ENCODE peak calls at places on chromosomes 4 and X, in six cellular contexts. One of them, this sample, is unnamed. For H3K79me1, the result is how much of the 10 kb centered on the place peaks cover.

GRCh38 chr4:26290276-26290675 is 30.5 kb upstream of the RBPJ start:
- DNase-seq in H9: no peak
- DNase-seq in mesenchymal stem cell: no peak
- DNase-seq in IMR-90: no peak
- DNase-seq in H1: no peak
- DNase-seq in neuronal stem cell: no peak
- DNase-seq in this sample: no peak

GRCh38 chrX:154785711-154786110 is 19.6 kb downstream of the MPP1 start:
- DNase-seq in neuronal stem cell: no peak
- DNase-seq in mesenchymal stem cell: no peak
- DNase-seq in IMR-90: no peak
- DNase-seq in H1: no peak
- DNase-seq in H9: no peak
- DNase-seq in this sample: no peak

GRCh38 chr4:75919914-75920313 is 17.7 kb upstream of the PPEF2 start:
- DNase-seq in neuronal stem cell: no peak
- DNase-seq in IMR-90: peak
- DNase-seq in mesenchymal stem cell: no peak
- DNase-seq in H1: no peak
- DNase-seq in H9: no peak
- DNase-seq in this sample: no peak

GRCh38 chrX:111394581-111394980 is 17.4 kb downstream of the DCX start:
- DNase-seq in H9: no peak
- DNase-seq in neuronal stem cell: no peak
- DNase-seq in IMR-90: no peak
- DNase-seq in mesenchymal stem cell: no peak
- DNase-seq in H1: no peak
- DNase-seq in this sample: no peak

GRCh38 chrX:27599928-27600327 is 9.8 kb downstream of the DCAF8L2 start:
- DNase-seq in H9: no peak
- DNase-seq in IMR-90: peak
- DNase-seq in H1: no peak
- DNase-seq in neuronal stem cell: no peak
- DNase-seq in mesenchymal stem cell: no peak
- DNase-seq in this sample: no peak

GRCh38 chr4:182569561-182569960 is 326.4 kb downstream of the TENM3 start:
- DNase-seq in IMR-90: no peak
- DNase-seq in mesenchymal stem cell: no peak
- DNase-seq in neuronal stem cell: no peak
- DNase-seq in H1: no peak
- DNase-seq in H9: no peak
- DNase-seq in this sample: no peak

GRCh38 chr4:95548738-95549245 is at the start of gene UNC5C:
- DNase-seq in neuronal stem cell: peak
- DNase-seq in H9: peak
- DNase-seq in mesenchymal stem cell: peak
- DNase-seq in IMR-90: no peak
- DNase-seq in H1: peak
- DNase-seq in this sample: peak

GRCh38 chr4:152957437-152958185 is 21.5 kb downstream of the FHDC1 start:
- DNase-seq in H9: no peak
- DNase-seq in H1: no peak
- DNase-seq in mesenchymal stem cell: peak
- DNase-seq in neuronal stem cell: no peak
- DNase-seq in IMR-90: no peak
- DNase-seq in this sample: peak

GRCh38 chr4:128517739-128518510 is 230.3 kb upstream of the PGRMC2 start:
- DNase-seq in mesenchymal stem cell: peak
- DNase-seq in IMR-90: peak
- DNase-seq in H1: no peak
- DNase-seq in neuronal stem cell: peak
- DNase-seq in H9: no peak
- DNase-seq in this sample: peak

GRCh38 chrX:44106864-44107263 is 133.7 kb upstream of the NDP start:
- DNase-seq in mesenchymal stem cell: no peak
- DNase-seq in neuronal stem cell: no peak
- DNase-seq in H1: no peak
- DNase-seq in IMR-90: no peak
- DNase-seq in H9: no peak
- DNase-seq in this sample: no peak

GRCh38 chrX:37060999-37061398 is 52.8 kb downstream of the FAM47C start:
- DNase-seq in mesenchymal stem cell: peak
- DNase-seq in H9: peak
- DNase-seq in neuronal stem cell: peak
- DNase-seq in H1: no peak
- DNase-seq in IMR-90: peak
- DNase-seq in this sample: peak

GRCh38 chr4:40865696-40866095 is 115.9 kb downstream of the NSUN7 start:
- DNase-seq in neuronal stem cell: no peak
- DNase-seq in IMR-90: no peak
- DNase-seq in H1: no peak
- DNase-seq in H9: no peak
- DNase-seq in mesenchymal stem cell: peak
- DNase-seq in this sample: no peak

GRCh38 chrX:120426599-120426998 is 42.5 kb downstream of the LAMP2 start:
- DNase-seq in mesenchymal stem cell: no peak
- DNase-seq in neuronal stem cell: no peak
- DNase-seq in H1: no peak
- DNase-seq in IMR-90: peak
- DNase-seq in H9: no peak
- DNase-seq in this sample: no peak

GRCh38 chrX:131783555-131784338 is 239.4 kb upstream of the STK26 start:
- DNase-seq in H1: no peak
- DNase-seq in neuronal stem cell: no peak
- DNase-seq in IMR-90: peak
- DNase-seq in mesenchymal stem cell: no peak
- DNase-seq in H9: no peak
- DNase-seq in this sample: no peak

GRCh38 chrX:36950495-36951253 is 57.5 kb upstream of the FAM47C start:
- DNase-seq in H9: peak
- DNase-seq in mesenchymal stem cell: no peak
- DNase-seq in neuronal stem cell: no peak
- DNase-seq in H1: no peak
- DNase-seq in IMR-90: no peak
- DNase-seq in this sample: peak

GRCh38 chr4:107863850-107864371 is 39.2 kb downstream of the SGMS2 start:
- DNase-seq in mesenchymal stem cell: peak
- DNase-seq in H9: no peak
- DNase-seq in H1: no peak
- DNase-seq in neuronal stem cell: no peak
- DNase-seq in IMR-90: peak
- DNase-seq in this sample: peak

GRCh38 chr4:145352438-145353145 is 129.1 kb upstream of the SMAD1 start:
- DNase-seq in IMR-90: no peak
- DNase-seq in mesenchymal stem cell: no peak
- DNase-seq in neuronal stem cell: no peak
- DNase-seq in H1: no peak
- DNase-seq in H9: no peak
- DNase-seq in this sample: no peak

GRCh38 chr4:40058121-40058520 is 1.5 kb downstream of the N4BP2 start:
- DNase-seq in IMR-90: no peak
- DNase-seq in H1: no peak
- DNase-seq in H9: no peak
- DNase-seq in neuronal stem cell: no peak
- DNase-seq in mesenchymal stem cell: no peak
- DNase-seq in this sample: peak

GRCh38 chrX:4570141-4570540 is 856.7 kb upstream of the PRKX start:
- DNase-seq in IMR-90: no peak
- DNase-seq in neuronal stem cell: no peak
- DNase-seq in mesenchymal stem cell: peak
- DNase-seq in H9: no peak
- DNase-seq in H1: no peak
- DNase-seq in this sample: peak

GRCh38 chr4:106978046-106978774 is 57.9 kb downstream of the DKK2 start:
- DNase-seq in mesenchymal stem cell: no peak
- DNase-seq in H9: peak
- DNase-seq in neuronal stem cell: no peak
- DNase-seq in H1: peak
- DNase-seq in IMR-90: no peak
- DNase-seq in this sample: peak

GRCh38 chr4:122163767-122164166 is 11.6 kb downstream of the BLTP1 start:
- DNase-seq in mesenchymal stem cell: no peak
- DNase-seq in H9: no peak
- DNase-seq in IMR-90: no peak
- DNase-seq in H1: no peak
- DNase-seq in neuronal stem cell: no peak
- DNase-seq in this sample: no peak

GRCh38 chr4:137307806-137308205 is 224.5 kb downstream of the PCDH18 start:
- DNase-seq in H1: no peak
- DNase-seq in IMR-90: peak
- DNase-seq in mesenchymal stem cell: no peak
- DNase-seq in H9: no peak
- DNase-seq in neuronal stem cell: no peak
- DNase-seq in this sample: no peak

GRCh38 chr4:2390146-2390545 is 28.3 kb downstream of the ZFYVE28 start:
- DNase-seq in H1: no peak
- DNase-seq in H9: no peak
- DNase-seq in neuronal stem cell: no peak
- DNase-seq in mesenchymal stem cell: no peak
- DNase-seq in IMR-90: no peak
- DNase-seq in this sample: peak

DNA sequence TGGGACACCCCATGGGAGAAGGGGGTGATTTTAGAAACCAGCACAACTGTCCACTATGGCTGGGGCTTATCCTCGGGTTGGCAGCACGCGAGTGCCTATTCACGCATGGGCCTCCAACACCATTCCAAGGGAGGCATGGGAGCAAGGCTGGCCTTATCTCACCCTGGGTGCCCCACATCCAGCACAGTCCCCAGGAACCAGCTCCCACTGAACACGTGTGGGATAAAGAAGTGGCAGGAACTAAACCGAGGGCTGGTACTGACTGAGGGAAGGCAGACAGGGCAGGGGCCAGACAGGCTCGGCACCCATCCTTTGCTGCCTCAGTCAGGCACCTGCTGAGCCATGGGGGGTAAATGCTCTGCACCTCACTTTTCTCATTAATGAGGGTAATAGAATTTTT is 43.7 kb upstream of the GPR78 start:
- DNase-seq in H1: no peak
- DNase-seq in H9: no peak
- DNase-seq in IMR-90: no peak
- DNase-seq in neuronal stem cell: no peak
- DNase-seq in mesenchymal stem cell: no peak
- DNase-seq in this sample: no peak
- H3K79me1 ChIP-seq in H1: under half
- H3K79me1 ChIP-seq in H9: under half
- H3K79me1 ChIP-seq in IMR-90: under half
- H3K79me1 ChIP-seq in neuronal stem cell: under half
- H3K79me1 ChIP-seq in mesenchymal stem cell: under half
- H3K79me1 ChIP-seq in this sample: under half

GRCh38 chrX:123563167-123563566 is 169.7 kb downstream of the THOC2 start:
- DNase-seq in H1: no peak
- DNase-seq in neuronal stem cell: no peak
- DNase-seq in H9: no peak
- DNase-seq in mesenchymal stem cell: no peak
- DNase-seq in IMR-90: no peak
- DNase-seq in this sample: no peak
- H2BK15ac ChIP-seq in H1: no peak
- H2BK15ac ChIP-seq in neuronal stem cell: no peak
- H2BK15ac ChIP-seq in H9: no peak
- H2BK15ac ChIP-seq in mesenchymal stem cell: no peak
- H2BK15ac ChIP-seq in IMR-90: no peak
- H2BK15ac ChIP-seq in this sample: no peak

GRCh38 chr4:173525118-173526033 is 4.7 kb downstream of the HAND2 start:
- DNase-seq in neuronal stem cell: no peak
- DNase-seq in IMR-90: no peak
- DNase-seq in H1: peak
- DNase-seq in mesenchymal stem cell: peak
- DNase-seq in H9: peak
- DNase-seq in this sample: peak

GRCh38 chr4:173528378-173529321 is 1.4 kb downstream of the HAND2 start:
- DNase-seq in neuronal stem cell: peak
- DNase-seq in mesenchymal stem cell: peak
- DNase-seq in H1: peak
- DNase-seq in H9: peak
- DNase-seq in IMR-90: no peak
- DNase-seq in this sample: peak

GRCh38 chr4:173526034-173526482 is 4.0 kb downstream of the HAND2 start:
- DNase-seq in IMR-90: no peak
- DNase-seq in H1: no peak
- DNase-seq in neuronal stem cell: no peak
- DNase-seq in mesenchymal stem cell: peak
- DNase-seq in H9: no peak
- DNase-seq in this sample: peak

GRCh38 chr4:173526724-173527102 is 3.3 kb downstream of the HAND2 start:
- DNase-seq in H9: no peak
- DNase-seq in neuronal stem cell: no peak
- DNase-seq in mesenchymal stem cell: no peak
- DNase-seq in H1: no peak
- DNase-seq in IMR-90: no peak
- DNase-seq in this sample: no peak

DNA sequence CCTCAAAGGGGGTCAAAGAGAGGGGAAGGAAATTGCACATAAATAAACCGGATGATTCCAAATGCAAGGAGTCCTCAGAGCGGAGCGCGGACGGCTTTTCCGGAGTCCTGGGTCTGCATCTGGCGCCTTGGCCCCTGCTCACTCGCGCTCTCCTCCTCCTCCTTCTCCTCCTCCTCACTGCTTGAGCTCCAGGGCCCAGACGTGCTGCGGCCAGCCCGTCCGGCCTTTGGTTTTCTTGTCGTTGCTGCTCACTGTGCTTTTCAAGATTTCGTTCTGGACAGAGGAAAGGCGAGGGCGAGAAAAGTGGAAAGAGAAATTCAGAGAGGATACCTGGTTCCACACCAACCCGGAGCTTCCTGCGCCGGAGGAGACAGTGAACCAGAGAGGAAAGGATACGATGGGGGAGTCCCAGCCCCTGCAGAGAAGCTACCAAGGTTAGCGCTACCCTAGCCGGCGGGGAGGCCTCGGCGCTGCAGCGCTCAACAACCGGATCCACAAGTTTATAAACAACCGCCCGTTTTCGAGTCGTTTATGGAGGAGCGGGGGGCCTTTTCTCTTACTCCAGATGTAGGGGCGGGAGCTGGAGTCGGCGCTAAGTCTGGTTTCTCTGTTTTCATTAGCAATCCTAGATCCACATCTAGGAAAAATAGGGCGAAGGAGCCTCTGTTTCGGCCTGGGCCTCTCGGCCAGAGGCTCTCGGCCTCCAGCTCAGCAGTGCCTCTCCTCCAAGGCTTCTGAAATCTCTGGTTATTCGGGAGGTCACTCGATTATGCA is 2.7 kb downstream of the HAND2 start:
- DNase-seq in mesenchymal stem cell: peak
- DNase-seq in H9: peak
- DNase-seq in H1: peak
- DNase-seq in IMR-90: no peak
- DNase-seq in neuronal stem cell: no peak
- DNase-seq in this sample: peak
- H3K79me1 ChIP-seq in mesenchymal stem cell: under half
- H3K79me1 ChIP-seq in H9: under half
- H3K79me1 ChIP-seq in H1: under half
- H3K79me1 ChIP-seq in IMR-90: under half
- H3K79me1 ChIP-seq in neuronal stem cell: under half
- H3K79me1 ChIP-seq in this sample: under half

DNA sequence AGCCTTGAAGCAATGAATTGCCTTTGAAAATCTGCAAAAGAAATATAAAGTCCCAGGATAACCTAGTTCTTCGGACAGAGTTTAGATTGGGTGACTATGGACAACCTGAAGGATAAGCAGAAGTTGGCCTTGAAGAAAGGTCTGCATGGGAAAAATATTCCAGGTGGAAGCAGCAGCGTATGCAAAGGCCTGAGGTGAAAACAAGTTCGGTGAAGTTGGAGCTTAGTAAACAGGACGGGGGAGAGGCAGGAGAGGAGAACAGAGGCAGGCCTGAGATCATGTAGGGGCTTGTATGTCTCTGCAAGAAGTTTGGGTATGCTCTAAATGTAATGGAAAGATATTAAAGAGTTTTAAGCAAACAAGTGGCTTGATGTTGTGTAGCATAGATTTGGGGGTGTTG is 176.0 kb downstream of the ARHGAP24 start:
- DNase-seq in mesenchymal stem cell: no peak
- DNase-seq in neuronal stem cell: no peak
- DNase-seq in IMR-90: no peak
- DNase-seq in H1: no peak
- DNase-seq in H9: no peak
- DNase-seq in this sample: no peak
- H2BK15ac ChIP-seq in mesenchymal stem cell: no peak
- H2BK15ac ChIP-seq in neuronal stem cell: no peak
- H2BK15ac ChIP-seq in IMR-90: no peak
- H2BK15ac ChIP-seq in H1: no peak
- H2BK15ac ChIP-seq in H9: no peak
- H2BK15ac ChIP-seq in this sample: no peak